ENCODE peak calls at places on chromosomes 6 and 20, in four cellular contexts. Y is dorsolateral prefrontal cortex, H is HCT116, I is fibroblast of mammary gland. J is an unnamed sample.
A peak's percentile ranks its signal among the peaks of the same experiment; 100 is the strongest.

GRCh38 chr6:15441215-15441868 is 195.5 kb downstream of the JARID2 start:
- DNase-seq in I (peak; percentile 83), H (peak; percentile 19), Y (no peak), J (peak; percentile 41)

GRCh38 chr20:31989030-31989645 is 21.1 kb upstream of the CCM2L start:
- DNase-seq in H (no peak), Y (peak; percentile 31), I (no peak), J (no peak)

GRCh38 chr6:145112711-145113148 is 622.6 kb downstream of the EPM2A start:
- DNase-seq in H (no peak), Y (no peak), I (peak; percentile 5), J (no peak)

GRCh38 chr20:45940469-45940868 is 6.0 kb downstream of the PCIF1 start:
- DNase-seq in Y (no peak), I (no peak), H (no peak), J (no peak)

GRCh38 chr6:16901777-16902176 is 140.5 kb upstream of the ATXN1 start:
- DNase-seq in H (no peak), I (peak; percentile 83), Y (peak; percentile 48), J (no peak)

GRCh38 chr6:24583463-24584389 is 62.3 kb downstream of the KIAA0319 start:
- DNase-seq in I (peak; percentile 70), H (peak; percentile 69), Y (peak; percentile 74), J (peak; percentile 15)

GRCh38 chr6:158284340-158285210 is 27.7 kb upstream of the TULP4 start:
- DNase-seq in H (no peak), I (peak; percentile 62), Y (no peak), J (peak; percentile 44)

GRCh38 chr20:36214684-36215256 is 21.5 kb upstream of the AAR2 start:
- DNase-seq in H (no peak), I (peak; percentile 40), Y (no peak), J (no peak)

GRCh38 chr6:157655139-157655538 is 167.9 kb upstream of the SNX9 start:
- DNase-seq in I (no peak), H (no peak), Y (no peak), J (no peak)

GRCh38 chr20:25538838-25539665 is 46.3 kb downstream of the NINL start:
- DNase-seq in Y (peak; percentile 29), H (no peak), I (no peak), J (no peak)

GRCh38 chr20:25539742-25540201 is 45.6 kb downstream of the NINL start:
- DNase-seq in I (peak; percentile 40), H (no peak), Y (peak; percentile 63), J (no peak)

GRCh38 chr20:25537890-25538289 is 47.4 kb downstream of the NINL start:
- DNase-seq in I (no peak), H (no peak), Y (no peak), J (no peak)

GRCh38 chr20:25541676-25542075 is 43.7 kb downstream of the NINL start:
- DNase-seq in I (peak; percentile 77), H (no peak), Y (no peak), J (no peak)

GRCh38 chr20:25540273-25540672 is 45.1 kb downstream of the NINL start:
- DNase-seq in H (peak; percentile 16), I (peak; percentile 43), Y (peak; percentile 56), J (no peak)
- TF ChIP-seq CTCF in H (peak; percentile 23), I (peak; percentile 52), Y (peak; percentile 58), J (peak; percentile 37)

GRCh38 chr6:151216812-151217211 is 23.0 kb upstream of the AKAP12 start:
- DNase-seq in H (no peak), I (no peak), Y (no peak), J (no peak)
- H3K4me3 ChIP-seq in H (no peak overlapping the region), I (no peak overlapping the region), Y (no peak overlapping the region), J (no peak overlapping the region)

GRCh38 chr6:33078919-33079521 is 3.2 kb downstream of the HLA-DPB1 start:
- DNase-seq in Y (no peak), H (no peak), I (no peak), J (no peak)

GRCh38 chr6:33081098-33081824 is 5.5 kb downstream of the HLA-DPB1 start:
- DNase-seq in Y (no peak), I (no peak), H (no peak), J (no peak)

GRCh38 chr6:33078442-33078841 is 2.7 kb downstream of the HLA-DPB1 start:
- DNase-seq in I (no peak), Y (no peak), H (no peak), J (no peak)

GRCh38 chr6:33079575-33079974 is 3.8 kb downstream of the HLA-DPB1 start:
- DNase-seq in I (no peak), H (no peak), Y (no peak), J (no peak)

GRCh38 chr6:33080127-33081089 is 4.6 kb downstream of the HLA-DPB1 start:
- DNase-seq in Y (no peak), I (peak; percentile 66), H (no peak), J (no peak)
- TF ChIP-seq CTCF in Y (no peak), I (no peak), H (no peak), J (no peak)

GRCh38 chr6:133315811-133316210 is 74.7 kb downstream of the EYA4 start:
- DNase-seq in I (no peak), H (no peak), Y (no peak), J (no peak)

GRCh38 chr6:133309579-133309978 is 68.4 kb downstream of the EYA4 start:
- DNase-seq in Y (no peak), I (peak; percentile 12), H (no peak), J (no peak)

GRCh38 chr6:133313068-133313467 is 71.9 kb downstream of the EYA4 start:
- DNase-seq in I (no peak), Y (no peak), H (no peak), J (no peak)

GRCh38 chr6:133314951-133315350 is 73.8 kb downstream of the EYA4 start:
- DNase-seq in Y (no peak), H (no peak), I (no peak), J (no peak)

DNA sequence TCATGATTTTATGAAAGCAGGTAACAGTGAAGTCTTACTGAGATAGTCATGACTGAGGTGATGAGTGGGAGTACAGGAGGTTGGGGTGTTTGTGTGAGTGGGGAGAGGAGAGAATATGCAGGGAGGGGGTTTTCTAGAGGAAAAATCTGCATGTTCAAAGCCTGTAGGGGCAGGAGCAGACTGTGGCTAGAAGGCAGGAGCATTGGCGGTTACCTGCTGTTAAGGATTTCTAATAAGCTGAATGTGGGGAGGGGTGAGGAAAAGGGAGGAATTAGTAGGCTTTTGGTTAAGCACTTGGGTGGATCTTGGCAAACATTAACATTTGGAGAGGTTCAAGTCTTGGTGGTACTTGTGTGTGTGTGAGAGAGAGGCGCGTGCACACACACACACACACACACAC is 70.8 kb downstream of the EYA4 start:
- DNase-seq in H (no peak), I (no peak), Y (no peak), J (no peak)
- H3K4me3 ChIP-seq in H (no peak overlapping the region), I (no peak overlapping the region), Y (no peak overlapping the region), J (no peak overlapping the region)

GRCh38 chr6:161353208-161353613 is 79.3 kb upstream of the AGPAT4 start:
- DNase-seq in H (peak; percentile 52), Y (peak; percentile 50), I (peak; percentile 42), J (peak; percentile 6)
- TF ChIP-seq CTCF in H (no peak), Y (peak; percentile 38), I (peak; percentile 22), J (no peak)

GRCh38 chr6:53188840-53189232 is 40.2 kb upstream of the GCM1 start:
- DNase-seq in I (no peak), H (no peak), Y (no peak), J (no peak)
- H3K4me3 ChIP-seq in I (no peak overlapping the region), H (no peak overlapping the region), Y (no peak overlapping the region), J (no peak overlapping the region)

GRCh38 chr6:8059129-8059528 is 5.1 kb downstream of the BLOC1S5 start:
- DNase-seq in Y (no peak), I (peak; percentile 67), H (no peak), J (no peak)
- TF ChIP-seq CTCF in Y (peak; percentile 62), I (peak; percentile 32), H (peak; percentile 45), J (no peak)